ENCODE peak calls at places on chromosomes 11 and 22, in six cellular contexts. One of them, this sample, is unnamed.
A peak's percentile ranks its signal among the peaks of the same experiment; 100 is the strongest.

GRCh38 chr11:45150943-45151342 is 4.5 kb downstream of the PRDM11 start:
- DNase-seq in A549: no peak
- DNase-seq in GM12878: no peak
- DNase-seq in K562: no peak
- DNase-seq in HepG2: no peak
- DNase-seq in endothelial cell of umbilical vein: no peak
- DNase-seq in this sample: no peak

GRCh38 chr11:23789938-23790371 is 706.9 kb upstream of the LUZP2 start:
- DNase-seq in K562: no peak
- DNase-seq in GM12878: no peak
- DNase-seq in A549: peak; percentile 16
- DNase-seq in endothelial cell of umbilical vein: no peak
- DNase-seq in HepG2: no peak
- DNase-seq in this sample: no peak

GRCh38 chr11:92227954-92228935 is 3.6 kb downstream of the FAT3 start:
- DNase-seq in HepG2: no peak
- DNase-seq in GM12878: no peak
- DNase-seq in K562: no peak
- DNase-seq in endothelial cell of umbilical vein: no peak
- DNase-seq in A549: no peak
- DNase-seq in this sample: no peak

GRCh38 chr11:94586978-94587377 is 19.8 kb downstream of the PIWIL4 start:
- DNase-seq in A549: no peak
- DNase-seq in GM12878: no peak
- DNase-seq in K562: no peak
- DNase-seq in endothelial cell of umbilical vein: no peak
- DNase-seq in HepG2: no peak
- DNase-seq in this sample: no peak

GRCh38 chr11:84003181-84003580 is 717.0 kb upstream of the CCDC90B start:
- DNase-seq in HepG2: no peak
- DNase-seq in GM12878: no peak
- DNase-seq in K562: no peak
- DNase-seq in A549: no peak
- DNase-seq in endothelial cell of umbilical vein: no peak
- DNase-seq in this sample: no peak

GRCh38 chr11:9893474-9893873 is 229.6 kb downstream of the SWAP70 start:
- DNase-seq in GM12878: no peak
- DNase-seq in HepG2: no peak
- DNase-seq in A549: no peak
- DNase-seq in K562: no peak
- DNase-seq in endothelial cell of umbilical vein: peak; percentile 20
- DNase-seq in this sample: no peak

GRCh38 chr22:31121403-31121802 is 1.4 kb upstream of the INPP5J start:
- DNase-seq in GM12878: no peak
- DNase-seq in A549: no peak
- DNase-seq in endothelial cell of umbilical vein: no peak
- DNase-seq in K562: no peak
- DNase-seq in HepG2: no peak
- DNase-seq in this sample: no peak

GRCh38 chr22:45208696-45208992 is 32.0 kb downstream of the KIAA0930 start:
- DNase-seq in K562: no peak
- DNase-seq in endothelial cell of umbilical vein: no peak
- DNase-seq in GM12878: no peak
- DNase-seq in HepG2: no peak
- DNase-seq in A549: no peak
- DNase-seq in this sample: no peak

GRCh38 chr11:75468534-75469340 is 35.7 kb upstream of the KLHL35 start:
- DNase-seq in GM12878: no peak
- DNase-seq in endothelial cell of umbilical vein: peak; percentile 97
- DNase-seq in K562: peak; percentile 86
- DNase-seq in A549: no peak
- DNase-seq in HepG2: no peak
- DNase-seq in this sample: peak; percentile 28

GRCh38 chr11:71139516-71140205 is 112.7 kb downstream of the SHANK2 start:
- DNase-seq in A549: no peak
- DNase-seq in endothelial cell of umbilical vein: no peak
- DNase-seq in K562: no peak
- DNase-seq in GM12878: no peak
- DNase-seq in HepG2: peak; percentile 9
- DNase-seq in this sample: no peak

GRCh38 chr22:37089451-37089850 is 20.1 kb downstream of the TMPRSS6 start:
- DNase-seq in A549: peak; percentile 33
- DNase-seq in endothelial cell of umbilical vein: no peak
- DNase-seq in GM12878: no peak
- DNase-seq in K562: peak; percentile 12
- DNase-seq in HepG2: no peak
- DNase-seq in this sample: no peak

GRCh38 chr22:19871023-19871844 is 16.6 kb upstream of the GNB1L start:
- DNase-seq in K562: no peak
- DNase-seq in endothelial cell of umbilical vein: no peak
- DNase-seq in HepG2: no peak
- DNase-seq in A549: no peak
- DNase-seq in GM12878: no peak
- DNase-seq in this sample: no peak

GRCh38 chr11:116375221-116375620 is 397.6 kb downstream of the BUD13 start:
- DNase-seq in HepG2: peak; percentile 18
- DNase-seq in GM12878: no peak
- DNase-seq in endothelial cell of umbilical vein: no peak
- DNase-seq in A549: no peak
- DNase-seq in K562: no peak
- DNase-seq in this sample: no peak

GRCh38 chr22:49946612-49947295 is 13.8 kb upstream of the PIM3 start:
- DNase-seq in K562: no peak
- DNase-seq in GM12878: no peak
- DNase-seq in HepG2: peak; percentile 75
- DNase-seq in A549: no peak
- DNase-seq in endothelial cell of umbilical vein: no peak
- DNase-seq in this sample: no peak

GRCh38 chr11:5272395-5273017 is 2.8 kb upstream of the HBE1 start:
- DNase-seq in A549: no peak
- DNase-seq in K562: peak; percentile 38
- DNase-seq in endothelial cell of umbilical vein: no peak
- DNase-seq in HepG2: no peak
- DNase-seq in GM12878: no peak
- DNase-seq in this sample: no peak

GRCh38 chr22:35505394-35506258 is 35.0 kb upstream of the RASD2 start:
- DNase-seq in GM12878: no peak
- DNase-seq in endothelial cell of umbilical vein: no peak
- DNase-seq in HepG2: no peak
- DNase-seq in K562: no peak
- DNase-seq in A549: no peak
- DNase-seq in this sample: no peak

GRCh38 chr11:83680351-83680750 is 394.2 kb upstream of the CCDC90B start:
- DNase-seq in HepG2: no peak
- DNase-seq in A549: no peak
- DNase-seq in endothelial cell of umbilical vein: no peak
- DNase-seq in GM12878: no peak
- DNase-seq in K562: no peak
- DNase-seq in this sample: no peak

GRCh38 chr11:33052241-33052640 is 12.9 kb downstream of the TCP11L1 start:
- DNase-seq in endothelial cell of umbilical vein: no peak
- DNase-seq in A549: no peak
- DNase-seq in HepG2: no peak
- DNase-seq in GM12878: no peak
- DNase-seq in K562: no peak
- DNase-seq in this sample: peak; percentile 40

GRCh38 chr11:101870510-101870909 is 44.3 kb upstream of the CEP126 start:
- DNase-seq in GM12878: no peak
- DNase-seq in endothelial cell of umbilical vein: peak; percentile 85
- DNase-seq in K562: no peak
- DNase-seq in A549: peak; percentile 74
- DNase-seq in HepG2: no peak
- DNase-seq in this sample: peak; percentile 11

GRCh38 chr11:68256331-68256741 is 15.4 kb downstream of the C11orf24 start:
- DNase-seq in HepG2: peak; percentile 53
- DNase-seq in endothelial cell of umbilical vein: no peak
- DNase-seq in K562: no peak
- DNase-seq in A549: no peak
- DNase-seq in GM12878: no peak
- DNase-seq in this sample: no peak

GRCh38 chr11:79285756-79286155 is 155.1 kb downstream of the TENM4 start:
- DNase-seq in A549: no peak
- DNase-seq in endothelial cell of umbilical vein: no peak
- DNase-seq in HepG2: no peak
- DNase-seq in K562: no peak
- DNase-seq in GM12878: no peak
- DNase-seq in this sample: peak; percentile 61

GRCh38 chr11:3055881-3056280 is 1.3 kb downstream of the CARS1 start:
- DNase-seq in GM12878: no peak
- DNase-seq in K562: no peak
- DNase-seq in A549: no peak
- DNase-seq in HepG2: no peak
- DNase-seq in endothelial cell of umbilical vein: no peak
- DNase-seq in this sample: no peak

GRCh38 chr11:61679301-61679700 is 890 bp upstream of the DAGLA start:
- DNase-seq in endothelial cell of umbilical vein: no peak
- DNase-seq in A549: no peak
- DNase-seq in HepG2: no peak
- DNase-seq in K562: peak; percentile 26
- DNase-seq in GM12878: no peak
- DNase-seq in this sample: peak; percentile 56

GRCh38 chr22:46042786-46043185 is 65.8 kb upstream of the WNT7B start:
- DNase-seq in A549: no peak
- DNase-seq in K562: no peak
- DNase-seq in HepG2: no peak
- DNase-seq in GM12878: no peak
- DNase-seq in endothelial cell of umbilical vein: no peak
- DNase-seq in this sample: no peak

GRCh38 chr11:12941671-12942070 is 67.4 kb upstream of the RASSF10 start:
- DNase-seq in HepG2: no peak
- DNase-seq in A549: no peak
- DNase-seq in endothelial cell of umbilical vein: no peak
- DNase-seq in GM12878: no peak
- DNase-seq in K562: no peak
- DNase-seq in this sample: no peak

GRCh38 chr22:20868225-20868944 is 9.6 kb downstream of the SNAP29 start:
- DNase-seq in A549: no peak
- DNase-seq in GM12878: no peak
- DNase-seq in endothelial cell of umbilical vein: no peak
- DNase-seq in K562: no peak
- DNase-seq in HepG2: no peak
- DNase-seq in this sample: no peak

GRCh38 chr11:11786771-11787170 is 55.0 kb upstream of the USP47 start:
- DNase-seq in K562: no peak
- DNase-seq in GM12878: no peak
- DNase-seq in A549: peak; percentile 47
- DNase-seq in endothelial cell of umbilical vein: peak; percentile 23
- DNase-seq in HepG2: no peak
- DNase-seq in this sample: peak; percentile 18

GRCh38 chr11:128240546-128240945 is 346.8 kb downstream of the ETS1 start:
- DNase-seq in K562: no peak
- DNase-seq in GM12878: no peak
- DNase-seq in endothelial cell of umbilical vein: peak; percentile 95
- DNase-seq in A549: no peak
- DNase-seq in HepG2: no peak
- DNase-seq in this sample: no peak
- TF ChIP-seq MYC in K562: no peak
- TF ChIP-seq MYC in GM12878: no peak
- TF ChIP-seq MYC in endothelial cell of umbilical vein: no peak
- TF ChIP-seq MYC in A549: no peak
- TF ChIP-seq MYC in HepG2: no peak
- TF ChIP-seq MYC in this sample: no peak

DNA sequence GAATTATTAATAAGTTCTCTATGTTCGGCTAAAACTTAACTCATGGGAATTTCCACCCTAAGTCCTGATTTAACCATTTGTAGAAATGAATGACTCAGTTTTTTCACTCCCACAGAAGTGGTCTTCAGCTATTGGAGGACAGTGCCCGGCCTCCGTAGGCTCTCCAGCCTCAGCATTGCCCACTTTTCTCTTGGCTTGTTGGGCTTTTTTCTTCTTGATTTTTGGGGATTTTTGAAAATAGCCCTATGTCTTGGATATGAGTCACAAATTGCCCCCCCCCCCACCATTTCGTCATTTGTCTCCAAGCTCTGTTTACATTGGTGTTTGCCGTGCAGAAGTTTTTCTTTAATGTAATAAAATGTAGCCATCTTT is 66.7 kb downstream of the PACS1 start:
- DNase-seq in K562: no peak
- DNase-seq in A549: peak; percentile 74
- DNase-seq in endothelial cell of umbilical vein: no peak
- DNase-seq in GM12878: no peak
- DNase-seq in HepG2: peak; percentile 37
- DNase-seq in this sample: peak; percentile 37
- TF ChIP-seq MYC in K562: no peak
- TF ChIP-seq MYC in A549: no peak
- TF ChIP-seq MYC in endothelial cell of umbilical vein: no peak
- TF ChIP-seq MYC in GM12878: no peak
- TF ChIP-seq MYC in HepG2: no peak
- TF ChIP-seq MYC in this sample: no peak

DNA sequence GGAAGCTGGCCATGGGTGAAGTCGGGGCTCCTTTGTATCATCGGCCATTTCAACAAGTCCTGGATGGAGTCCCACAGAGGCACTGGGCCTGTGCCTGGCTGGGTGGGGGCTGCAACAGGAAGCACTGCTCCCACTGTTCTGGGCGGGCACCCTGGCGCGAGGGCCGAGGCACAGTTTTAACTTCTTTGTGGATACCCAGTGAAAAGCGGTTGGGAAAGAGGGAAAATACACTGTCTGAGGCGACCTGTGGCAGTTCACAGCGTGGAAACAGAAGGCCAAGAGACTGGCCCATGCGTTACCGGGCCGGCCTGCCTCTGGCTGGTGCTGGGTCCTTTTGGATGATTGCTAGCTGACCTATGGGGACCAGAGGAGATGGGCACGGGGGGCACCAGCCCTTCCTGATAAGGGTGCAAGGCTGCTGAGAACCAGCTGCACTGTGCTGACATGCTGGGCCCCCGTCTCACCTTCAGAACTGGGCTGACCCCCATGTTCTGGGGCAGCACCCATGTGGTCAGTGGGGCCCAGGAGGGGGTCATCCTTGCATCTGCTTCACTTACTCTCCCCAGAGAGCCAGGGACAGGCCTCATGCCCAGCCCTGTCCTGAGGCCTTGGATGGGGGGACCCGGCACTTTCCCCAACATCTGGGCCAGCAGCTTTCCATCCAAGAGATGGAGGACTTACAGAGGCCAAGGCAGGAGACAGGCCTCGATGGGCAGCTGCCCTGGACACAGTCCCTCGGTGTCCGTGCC is 4.2 kb downstream of the OVOL1 start:
- DNase-seq in A549: no peak
- DNase-seq in GM12878: no peak
- DNase-seq in K562: no peak
- DNase-seq in HepG2: no peak
- DNase-seq in endothelial cell of umbilical vein: no peak
- DNase-seq in this sample: no peak
- TF ChIP-seq MYC in A549: no peak
- TF ChIP-seq MYC in GM12878: no peak
- TF ChIP-seq MYC in K562: no peak
- TF ChIP-seq MYC in HepG2: no peak
- TF ChIP-seq MYC in endothelial cell of umbilical vein: no peak
- TF ChIP-seq MYC in this sample: no peak

GRCh38 chr11:125949271-125950177 is 3.7 kb downstream of the VSIG10L2 start:
- DNase-seq in GM12878: no peak
- DNase-seq in K562: no peak
- DNase-seq in A549: no peak
- DNase-seq in endothelial cell of umbilical vein: no peak
- DNase-seq in HepG2: no peak
- DNase-seq in this sample: no peak
- TF ChIP-seq MYC in GM12878: no peak
- TF ChIP-seq MYC in K562: no peak
- TF ChIP-seq MYC in A549: no peak
- TF ChIP-seq MYC in endothelial cell of umbilical vein: no peak
- TF ChIP-seq MYC in HepG2: no peak
- TF ChIP-seq MYC in this sample: no peak